ENCODE peak calls at places on chromosome 21, in ten cellular contexts. V is CD4-positive, CD25-positive, alpha-beta regulatory T cell; P is small intestine; W is endothelial cell of umbilical vein; Z is foreskin keratinocyte; M is naive thymus-derived CD4-positive, alpha-beta T cell; S is stomach; E is GM23248; K is neuronal stem cell; Q is adrenal gland. B is an unnamed sample.

GRCh38 chr21:31335957-31336738 is 7.9 kb downstream of the TIAM1 start:
- DNase-seq in V (no peak), P (no peak), W (no peak), Z (peak; percentile 81), M (no peak), S (no peak), E (peak; percentile 92), K (no peak), Q (no peak), B (no peak)

GRCh38 chr21:25283720-25284119 is 323.6 kb downstream of the MRPL39 start:
- DNase-seq in V (no peak), P (no peak), W (peak; percentile 5), Z (peak; percentile 10), M (no peak), S (no peak), E (peak; percentile 68), K (peak; percentile 4), Q (peak; percentile 2), B (no peak)

GRCh38 chr21:42563261-42564045 is 49.8 kb downstream of the SLC37A1 start:
- DNase-seq in V (no peak), P (no peak), W (no peak), Z (no peak), M (no peak), S (peak; percentile 23), E (no peak), K (no peak), Q (no peak), B (no peak)

GRCh38 chr21:41612674-41613250 is 104.8 kb upstream of the TMPRSS2 start:
- DNase-seq in V (no peak), P (no peak), W (no peak), Z (peak; percentile 91), M (no peak), S (peak; percentile 65), E (peak; percentile 98), K (peak; percentile 63), Q (peak; percentile 30), B (no peak)

GRCh38 chr21:34189506-34189905 is 116.1 kb downstream of the MRPS6 start:
- DNase-seq in V (no peak), P (no peak), W (no peak), Z (no peak), M (no peak), S (no peak), E (no peak), K (no peak), Q (no peak), B (no peak)

GRCh38 chr21:29939859-29940245 is at the start of gene GRIK1:
- DNase-seq in V (no peak), P (no peak), W (no peak), Z (no peak), M (no peak), S (no peak), E (peak; percentile 5), K (peak; percentile 37), Q (no peak), B (no peak)

GRCh38 chr21:17542371-17542992 is 29.6 kb downstream of the CXADR start:
- DNase-seq in V (no peak), P (peak; percentile 41), W (peak; percentile 54), Z (no peak), M (no peak), S (no peak), E (no peak), K (no peak), Q (no peak), B (no peak)

GRCh38 chr21:29777155-29777554 is 162.6 kb downstream of the GRIK1 start:
- DNase-seq in V (no peak), P (no peak), W (no peak), Z (no peak), M (no peak), S (no peak), E (no peak), K (no peak), Q (no peak), B (no peak)

GRCh38 chr21:26055841-26056264 is 114.7 kb downstream of the APP start:
- DNase-seq in V (no peak), P (no peak), W (no peak), Z (no peak), M (no peak), S (no peak), E (no peak), K (no peak), Q (no peak), B (no peak)

GRCh38 chr21:18218331-18218730 is 26.3 kb upstream of the CHODL start:
- DNase-seq in V (no peak), P (no peak), W (no peak), Z (no peak), M (no peak), S (no peak), E (no peak), K (no peak), Q (no peak), B (no peak)

GRCh38 chr21:19340303-19340702 is 936.7 kb upstream of the TMPRSS15 start:
- DNase-seq in V (no peak), P (no peak), W (no peak), Z (no peak), M (no peak), S (no peak), E (no peak), K (no peak), Q (no peak), B (no peak)

GRCh38 chr21:42298237-42298636 is 17.0 kb downstream of the TFF3 start:
- DNase-seq in V (no peak), P (no peak), W (no peak), Z (peak; percentile 11), M (no peak), S (no peak), E (no peak), K (no peak), Q (no peak), B (no peak)

GRCh38 chr21:42111811-42112210 is 40.7 kb downstream of the UMODL1 start:
- DNase-seq in V (no peak), P (no peak), W (no peak), Z (no peak), M (no peak), S (no peak), E (no peak), K (no peak), Q (no peak), B (no peak)

GRCh38 chr21:27024316-27024715 is 57.4 kb upstream of the ADAMTS5 start:
- DNase-seq in V (no peak), P (no peak), W (no peak), Z (no peak), M (no peak), S (no peak), E (peak; percentile 62), K (no peak), Q (no peak), B (no peak)

DNA sequence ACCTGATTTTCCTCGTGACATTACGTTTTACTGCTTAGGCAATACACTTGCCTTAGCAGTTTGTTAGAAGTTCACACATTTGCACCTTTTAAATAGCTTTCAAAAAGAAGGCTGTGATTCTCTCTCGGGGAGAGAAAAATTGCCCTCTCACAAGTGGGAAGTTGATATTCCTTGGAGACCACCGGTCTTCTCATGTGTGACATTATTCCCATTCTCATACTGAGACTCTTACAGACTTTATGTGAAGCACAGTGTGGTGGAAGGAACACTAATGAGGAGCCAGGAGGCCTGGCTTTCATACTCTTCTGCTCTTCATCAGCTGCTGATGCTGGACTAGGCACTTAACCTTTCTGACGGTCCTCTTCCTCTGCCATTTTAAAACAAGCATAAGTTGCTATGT is 69.9 kb upstream of the HSPA13 start:
- DNase-seq in V (no peak), P (no peak), W (no peak), Z (no peak), M (no peak), S (no peak), E (no peak), K (no peak), Q (no peak), B (no peak)
- H3K4me1 ChIP-seq in V (no peaks in the 10 kb centered on the region), P (no peaks in the 10 kb centered on the region), W (no peaks in the 10 kb centered on the region), Z (no peaks in the 10 kb centered on the region), M (no peaks in the 10 kb centered on the region), S (no peaks in the 10 kb centered on the region), E (no peaks in the 10 kb centered on the region), K (no peaks in the 10 kb centered on the region), Q (no peaks in the 10 kb centered on the region), B (no peaks in the 10 kb centered on the region)

DNA sequence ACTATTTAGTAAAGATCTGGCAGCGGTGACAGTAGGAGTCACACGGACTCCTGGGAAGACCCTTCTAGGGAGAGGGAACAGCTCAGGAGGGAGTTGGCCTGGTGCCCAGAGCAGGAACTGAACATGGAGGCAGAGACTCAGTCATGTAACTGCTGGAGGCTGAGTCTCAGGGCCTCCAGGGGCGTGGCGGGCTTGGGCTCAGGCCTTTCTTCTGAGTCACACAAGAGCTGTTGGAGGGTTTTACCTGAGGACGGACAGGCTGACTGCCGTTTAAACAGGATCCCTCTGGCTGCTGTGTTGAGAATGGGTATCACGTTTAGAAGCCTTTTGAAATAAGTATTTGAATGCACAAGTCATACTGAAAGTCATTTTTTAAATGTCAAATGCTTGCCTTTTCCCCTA is 7.2 kb upstream of the ETS2 start:
- DNase-seq in V (no peak), P (peak; percentile 95), W (no peak), Z (peak; percentile 89), M (no peak), S (peak; percentile 69), E (no peak), K (no peak), Q (no peak), B (no peak)
- H3K27ac ChIP-seq in V (no peak overlapping the region), P (peak overlapping the region; percentile 88), W (no peak overlapping the region), Z (peak overlapping the region; percentile 100), M (no peak overlapping the region), S (no peak overlapping the region), E (no peak overlapping the region), K (no peak overlapping the region), Q (no peak overlapping the region), B (no peak overlapping the region)

GRCh38 chr21:35348686-35349085 is 299.6 kb upstream of the RUNX1 start:
- DNase-seq in V (no peak), P (no peak), W (no peak), Z (no peak), M (no peak), S (no peak), E (peak; percentile 23), K (no peak), Q (no peak), B (no peak)

GRCh38 chr21:35349378-35350080 is 300.4 kb upstream of the RUNX1 start:
- DNase-seq in V (no peak), P (no peak), W (no peak), Z (no peak), M (no peak), S (no peak), E (peak; percentile 49), K (no peak), Q (no peak), B (no peak)

GRCh38 chr21:35345954-35346353 is 296.9 kb upstream of the RUNX1 start:
- DNase-seq in V (no peak), P (no peak), W (no peak), Z (no peak), M (no peak), S (no peak), E (no peak), K (no peak), Q (no peak), B (no peak)

GRCh38 chr21:35344582-35344981 is 295.5 kb upstream of the RUNX1 start:
- DNase-seq in V (no peak), P (no peak), W (no peak), Z (no peak), M (no peak), S (no peak), E (no peak), K (no peak), Q (no peak), B (no peak)

GRCh38 chr21:35346697-35347096 is 297.6 kb upstream of the RUNX1 start:
- DNase-seq in V (no peak), P (no peak), W (no peak), Z (no peak), M (no peak), S (no peak), E (no peak), K (no peak), Q (no peak), B (no peak)
- H3K4me1 ChIP-seq in V (peaks cover 7% of the 10 kb centered on the region), P (no peaks in the 10 kb centered on the region), W (no peaks in the 10 kb centered on the region), Z (no peaks in the 10 kb centered on the region), M (no peaks in the 10 kb centered on the region), S (no peaks in the 10 kb centered on the region), E (peaks cover 28% of the 10 kb centered on the region), K (no peaks in the 10 kb centered on the region), Q (no peaks in the 10 kb centered on the region), B (no peaks in the 10 kb centered on the region)

GRCh38 chr21:45838636-45839035 is 142.9 kb upstream of the COL6A1 start:
- DNase-seq in V (no peak), P (no peak), W (no peak), Z (no peak), M (no peak), S (no peak), E (peak; percentile 14), K (no peak), Q (no peak), B (no peak)
- H3K27ac ChIP-seq in V (no peak overlapping the region), P (no peak overlapping the region), W (no peak overlapping the region), Z (no peak overlapping the region), M (no peak overlapping the region), S (no peak overlapping the region), E (no peak overlapping the region), K (no peak overlapping the region), Q (no peak overlapping the region), B (no peak overlapping the region)

B was measured in CD8-positive, alpha-beta memory T cell.